ENCODE peak calls at places on chromosomes 6 and 20, in six cellular contexts. One of them, this sample, is unnamed.

GRCh38 chr6:45812937-45813336 is 202.7 kb downstream of the CLIC5 start:
- DNase-seq in smooth muscle cell of the brain vasculature: no peak
- DNase-seq in Caki2: no peak
- DNase-seq in GM10248: no peak
- DNase-seq in HCEC 1CT: no peak
- DNase-seq in activated T-cell treated with anti-CD3 and anti-CD28 coated beads, Interleukin-2, amount 50 U/mL, for 72 hours: no peak
- DNase-seq in this sample: no peak

GRCh38 chr6:88368071-88368787 is 202.1 kb upstream of the CNR1 start:
- DNase-seq in smooth muscle cell of the brain vasculature: peak
- DNase-seq in Caki2: peak
- DNase-seq in GM10248: no peak
- DNase-seq in HCEC 1CT: peak
- DNase-seq in activated T-cell treated with anti-CD3 and anti-CD28 coated beads, Interleukin-2, amount 50 U/mL, for 72 hours: no peak
- DNase-seq in this sample: no peak

GRCh38 chr6:27260339-27260738 is 12.8 kb downstream of the PRSS16 start:
- DNase-seq in smooth muscle cell of the brain vasculature: no peak
- DNase-seq in Caki2: no peak
- DNase-seq in GM10248: no peak
- DNase-seq in HCEC 1CT: no peak
- DNase-seq in activated T-cell treated with anti-CD3 and anti-CD28 coated beads, Interleukin-2, amount 50 U/mL, for 72 hours: no peak
- DNase-seq in this sample: no peak

GRCh38 chr6:137754366-137754765 is 112.7 kb upstream of the TNFAIP3 start:
- DNase-seq in smooth muscle cell of the brain vasculature: no peak
- DNase-seq in Caki2: no peak
- DNase-seq in GM10248: peak
- DNase-seq in HCEC 1CT: no peak
- DNase-seq in activated T-cell treated with anti-CD3 and anti-CD28 coated beads, Interleukin-2, amount 50 U/mL, for 72 hours: no peak
- DNase-seq in this sample: no peak

GRCh38 chr20:59299961-59300340 is 460 bp upstream of the EDN3 start:
- DNase-seq in smooth muscle cell of the brain vasculature: no peak
- DNase-seq in Caki2: no peak
- DNase-seq in GM10248: no peak
- DNase-seq in HCEC 1CT: no peak
- DNase-seq in activated T-cell treated with anti-CD3 and anti-CD28 coated beads, Interleukin-2, amount 50 U/mL, for 72 hours: no peak
- DNase-seq in this sample: no peak

GRCh38 chr20:7728373-7728772 is 211.9 kb downstream of the HAO1 start:
- DNase-seq in smooth muscle cell of the brain vasculature: no peak
- DNase-seq in Caki2: no peak
- DNase-seq in GM10248: no peak
- DNase-seq in HCEC 1CT: peak
- DNase-seq in activated T-cell treated with anti-CD3 and anti-CD28 coated beads, Interleukin-2, amount 50 U/mL, for 72 hours: no peak
- DNase-seq in this sample: no peak

GRCh38 chr6:100078509-100078908 is 84.5 kb upstream of the MCHR2 start:
- DNase-seq in smooth muscle cell of the brain vasculature: no peak
- DNase-seq in Caki2: peak
- DNase-seq in GM10248: no peak
- DNase-seq in HCEC 1CT: peak
- DNase-seq in activated T-cell treated with anti-CD3 and anti-CD28 coated beads, Interleukin-2, amount 50 U/mL, for 72 hours: no peak
- DNase-seq in this sample: no peak

GRCh38 chr6:33904050-33904827 is 100.4 kb upstream of the MLN start:
- DNase-seq in smooth muscle cell of the brain vasculature: no peak
- DNase-seq in Caki2: no peak
- DNase-seq in GM10248: peak
- DNase-seq in HCEC 1CT: no peak
- DNase-seq in activated T-cell treated with anti-CD3 and anti-CD28 coated beads, Interleukin-2, amount 50 U/mL, for 72 hours: peak
- DNase-seq in this sample: peak

GRCh38 chr6:33547499-33547898 is 32.6 kb downstream of the BAK1 start:
- DNase-seq in smooth muscle cell of the brain vasculature: no peak
- DNase-seq in Caki2: no peak
- DNase-seq in GM10248: no peak
- DNase-seq in HCEC 1CT: no peak
- DNase-seq in activated T-cell treated with anti-CD3 and anti-CD28 coated beads, Interleukin-2, amount 50 U/mL, for 72 hours: no peak
- DNase-seq in this sample: no peak

GRCh38 chr6:104281370-104281769 is 578.3 kb downstream of the HACE1 start:
- DNase-seq in smooth muscle cell of the brain vasculature: no peak
- DNase-seq in Caki2: no peak
- DNase-seq in GM10248: no peak
- DNase-seq in HCEC 1CT: no peak
- DNase-seq in activated T-cell treated with anti-CD3 and anti-CD28 coated beads, Interleukin-2, amount 50 U/mL, for 72 hours: no peak
- DNase-seq in this sample: no peak

This sample was measured in Right ventricle myocardium superior.